ENCODE peak calls at places on chromosomes 12 and 14, in five cellular contexts. X is HCT116, J is fibroblast of lung, A is transverse colon, K is heart right ventricle. U is an unnamed sample.

GRCh38 chr14:33647385-33647786 is 303.5 kb downstream of the EGLN3 start:
- DNase-seq in X (no peak), J (peak; percentile 96), A (no peak), K (no peak), U (peak; percentile 100)

GRCh38 chr14:77316872-77317271 is 3.8 kb downstream of the POMT2 start:
- DNase-seq in X (no peak), J (no peak), A (peak; percentile 25), K (no peak), U (peak; percentile 72)

GRCh38 chr14:101819251-101819990 is 57.9 kb downstream of the PPP2R5C start:
- DNase-seq in X (no peak), J (no peak), A (peak; percentile 58), K (no peak), U (no peak)

GRCh38 chr14:32430326-32430725 is 101.2 kb downstream of the AKAP6 start:
- DNase-seq in X (no peak), J (peak; percentile 39), A (no peak), K (no peak), U (peak; percentile 57)

GRCh38 chr12:111330800-111331752 is 37.8 kb downstream of the PHETA1 start:
- DNase-seq in X (peak; percentile 42), J (peak; percentile 57), A (no peak), K (no peak), U (peak; percentile 55)

GRCh38 chr14:50830932-50831703 is at the start of gene NIN:
- DNase-seq in X (no peak), J (peak; percentile 73), A (peak; percentile 83), K (peak; percentile 75), U (peak; percentile 52)

GRCh38 chr14:79567306-79567705 is 644.0 kb downstream of the DIO2 start:
- DNase-seq in X (no peak), J (no peak), A (no peak), K (no peak), U (no peak)

GRCh38 chr14:60878536-60878935 is 102.3 kb downstream of the TRMT5 start:
- DNase-seq in X (no peak), J (no peak), A (no peak), K (no peak), U (no peak)

GRCh38 chr12:101877816-101878811 is 734 bp downstream of the DRAM1 start:
- DNase-seq in X (no peak), J (peak; percentile 28), A (peak; percentile 30), K (no peak), U (peak; percentile 18)

GRCh38 chr12:88052686-88053085 is 23.5 kb upstream of the C12orf50 start:
- DNase-seq in X (peak; percentile 27), J (peak; percentile 58), A (peak; percentile 13), K (no peak), U (peak; percentile 41)

GRCh38 chr14:75294649-75295033 is 16.0 kb downstream of the FOS start:
- DNase-seq in X (no peak), J (no peak), A (no peak), K (no peak), U (no peak)

GRCh38 chr14:100449225-100449987 is 126.3 kb downstream of the SLC25A47 start:
- DNase-seq in X (no peak), J (no peak), A (no peak), K (no peak), U (no peak)

GRCh38 chr14:43795600-43796228 is 711.4 kb downstream of the FSCB start:
- DNase-seq in X (no peak), J (peak; percentile 46), A (no peak), K (no peak), U (no peak)

GRCh38 chr12:31265722-31266121 is 60.2 kb downstream of the SINHCAF start:
- DNase-seq in X (no peak), J (no peak), A (no peak), K (no peak), U (no peak)

GRCh38 chr14:24935796-24936195 is 114.2 kb downstream of the STXBP6 start:
- DNase-seq in X (no peak), J (peak; percentile 14), A (no peak), K (no peak), U (no peak)

DNA sequence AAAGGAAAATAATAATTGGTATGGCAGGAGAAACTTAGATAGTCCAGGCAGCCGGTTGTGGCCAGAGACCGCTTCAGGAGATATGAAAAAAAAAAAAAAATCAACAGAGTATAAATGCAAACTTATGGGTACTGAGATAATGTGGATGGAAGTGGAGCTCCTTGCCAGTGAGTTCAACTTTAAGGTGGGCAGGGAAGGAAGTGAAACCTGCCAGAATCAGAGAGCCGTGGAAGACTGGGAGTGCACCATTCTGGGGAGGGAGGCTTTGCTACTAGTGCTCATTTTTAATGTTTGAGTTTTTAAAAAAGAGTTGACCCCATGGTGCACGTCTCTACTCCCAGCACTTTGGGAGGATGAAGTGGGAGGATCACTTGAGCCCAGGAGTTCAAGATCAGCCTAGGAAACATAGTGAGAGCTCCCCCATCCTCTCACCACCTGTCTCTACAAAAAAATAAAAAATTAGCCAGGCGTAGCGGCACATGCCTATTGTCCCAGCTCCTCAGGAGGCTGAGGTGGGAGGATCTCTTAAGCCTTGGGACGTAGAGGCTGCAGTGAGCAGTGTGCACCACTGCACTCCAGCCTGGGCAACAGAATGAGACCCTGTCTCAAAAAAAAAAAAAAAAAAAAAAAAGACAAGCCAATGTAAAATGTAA is 34.2 kb upstream of the METAP2 start:
- DNase-seq in X (no peak), J (no peak), A (no peak), K (no peak), U (no peak)
- H3K4me3 ChIP-seq in X (no peak overlapping the region), J (no peak overlapping the region), A (no peak overlapping the region), K (no peak overlapping the region), U (no peak overlapping the region)

DNA sequence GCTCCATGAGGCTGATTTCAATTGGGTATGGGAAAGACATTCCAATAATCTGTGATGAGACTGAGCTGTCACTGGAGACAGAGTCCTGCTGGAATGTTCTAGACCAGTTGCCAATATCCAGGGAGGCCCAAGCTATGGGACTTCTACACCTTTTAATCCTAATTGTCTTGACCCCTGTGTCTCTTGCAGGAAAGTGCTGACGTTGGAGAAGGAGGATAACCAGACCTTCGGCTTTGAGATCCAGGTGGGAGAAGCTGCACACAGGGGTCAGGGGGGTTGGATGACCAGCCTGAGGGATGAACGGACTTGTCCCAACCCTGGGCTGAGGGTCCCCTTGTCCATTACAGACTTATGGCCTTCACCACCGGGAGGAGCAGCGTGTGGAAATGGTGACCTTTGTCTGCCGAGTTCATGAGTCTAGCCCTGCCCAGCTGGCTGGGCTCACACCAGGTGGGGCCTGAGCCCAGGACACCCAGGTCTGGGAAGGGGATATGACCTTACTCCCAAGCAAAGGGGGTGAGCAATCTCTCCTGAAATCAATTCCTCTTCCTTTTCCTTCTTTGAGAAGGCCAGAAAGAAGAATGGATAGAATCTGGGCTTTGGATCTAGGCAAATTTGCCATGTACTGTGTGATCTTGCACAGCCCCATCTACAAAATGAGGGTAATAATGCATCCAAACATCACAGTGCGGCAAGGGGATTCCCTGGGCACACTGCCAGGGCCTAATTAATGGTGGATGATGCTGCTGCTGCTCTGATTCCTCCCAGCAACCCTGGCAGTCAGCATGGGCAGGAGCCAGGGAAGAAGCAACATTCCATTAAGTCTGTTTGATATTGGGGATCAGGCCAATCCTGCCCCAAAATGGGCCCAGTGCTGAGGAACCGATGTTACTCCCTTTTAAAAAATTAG is 4.2 kb downstream of the TAMALIN start:
- DNase-seq in X (no peak), J (no peak), A (no peak), K (no peak), U (no peak)
- H3K27me3 ChIP-seq in X (no peaks in the 10 kb centered on the region), J (peaks cover 12% of the 10 kb centered on the region), A (peaks cover 40% of the 10 kb centered on the region), K (peaks cover 9% of the 10 kb centered on the region), U (peaks cover 24% of the 10 kb centered on the region)

GRCh38 chr14:56814468-56815074 is 4.3 kb upstream of the OTX2 start:
- DNase-seq in X (no peak), J (no peak), A (no peak), K (no peak), U (no peak)

GRCh38 chr14:56815301-56815700 is 5.0 kb upstream of the OTX2 start:
- DNase-seq in X (no peak), J (no peak), A (no peak), K (no peak), U (no peak)

GRCh38 chr14:56821177-56821576 is 10.9 kb upstream of the OTX2 start:
- DNase-seq in X (no peak), J (no peak), A (no peak), K (no peak), U (no peak)

GRCh38 chr14:56816575-56817391 is 6.5 kb upstream of the OTX2 start:
- DNase-seq in X (no peak), J (no peak), A (no peak), K (no peak), U (no peak)

GRCh38 chr14:56817396-56817921 is 7.2 kb upstream of the OTX2 start:
- DNase-seq in X (no peak), J (no peak), A (no peak), K (no peak), U (no peak)
- H3K4me3 ChIP-seq in X (no peak overlapping the region), J (no peak overlapping the region), A (no peak overlapping the region), K (no peak overlapping the region), U (no peak overlapping the region)

GRCh38 chr12:48968004-48968403 is 3.5 kb downstream of the WNT10B start:
- DNase-seq in X (no peak), J (no peak), A (no peak), K (no peak), U (no peak)
- H3K27me3 ChIP-seq in X (no peaks in the 10 kb centered on the region), J (peaks cover 69% of the 10 kb centered on the region), A (peaks cover 40% of the 10 kb centered on the region), K (peaks cover 42% of the 10 kb centered on the region), U (peaks cover 21% of the 10 kb centered on the region)

GRCh38 chr12:82635263-82635662 is 51.4 kb upstream of the TMTC2 start:
- DNase-seq in X (no peak), J (no peak), A (no peak), K (no peak), U (no peak)

DNA sequence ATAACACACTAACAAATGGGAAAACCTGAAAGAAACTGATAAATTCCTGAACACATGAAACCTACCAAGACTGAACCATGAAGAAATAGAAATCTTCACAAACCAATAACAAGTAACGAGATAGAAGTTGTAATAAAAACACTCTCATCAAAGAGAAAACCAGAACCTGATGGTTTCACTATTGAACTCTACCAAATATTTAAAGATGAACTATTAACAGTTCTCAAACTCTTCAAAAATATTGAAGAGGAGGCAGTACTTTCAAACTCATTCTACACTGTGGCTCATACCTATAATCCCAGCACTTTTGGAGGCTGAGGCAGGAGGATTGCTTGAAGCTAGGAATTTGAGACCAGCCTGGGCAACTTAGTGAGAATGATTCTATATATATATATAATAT is 48.4 kb upstream of the TMTC2 start:
- DNase-seq in X (no peak), J (no peak), A (no peak), K (no peak), U (no peak)
- H3K4me3 ChIP-seq in X (no peak overlapping the region), J (no peak overlapping the region), A (no peak overlapping the region), K (no peak overlapping the region), U (no peak overlapping the region)

DNA sequence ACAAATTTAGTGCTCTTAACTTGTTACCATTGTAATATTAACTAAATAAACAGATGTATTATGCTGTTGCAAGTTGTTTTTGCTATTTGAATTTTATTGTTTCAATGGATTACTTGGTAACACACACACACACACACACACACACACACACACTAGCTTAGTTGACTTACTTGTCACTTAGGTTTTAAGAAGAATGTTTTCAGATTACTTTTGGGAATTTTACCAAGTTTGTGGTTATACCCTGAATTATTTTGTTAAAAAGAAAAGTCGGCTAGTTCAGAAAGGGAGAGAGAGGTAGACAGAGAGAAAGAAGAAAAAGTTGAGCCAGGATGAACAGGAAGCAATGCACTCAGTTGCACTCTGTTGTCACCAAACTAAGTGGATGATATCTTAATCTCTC is 5.3 kb downstream of the SSTR1 start:
- DNase-seq in X (no peak), J (peak; percentile 38), A (no peak), K (no peak), U (no peak)
- H3K27me3 ChIP-seq in X (no peaks in the 10 kb centered on the region), J (no peaks in the 10 kb centered on the region), A (peaks cover 39% of the 10 kb centered on the region), K (peaks cover 47% of the 10 kb centered on the region), U (peaks cover 25% of the 10 kb centered on the region)

U was measured in bronchial epithelial cell.